ENCODE peak calls at places on chromosomes 6 and 20, in seven cellular contexts. O is type B pancreatic cell; G is neural crest cell; M is DMS153; N is NCI-H146; L is effector CD8-positive, alpha-beta T cell; J is activated CD8-positive, alpha-beta memory T cell treated with anti-CD3 and anti-CD28 coated beads for 24 hours. X is an unnamed sample.

GRCh38 chr6:38149526-38149925 is 330.0 kb downstream of the ZFAND3 start:
- DNase-seq in M (peak; percentile 19), J (peak; percentile 38), O (no peak), N (peak; percentile 54), G (no peak), L (no peak), X (peak; percentile 45)

GRCh38 chr20:50371878-50372769 is 138.1 kb upstream of the PTPN1 start:
- DNase-seq in L (no peak), N (peak; percentile 73), J (no peak), O (no peak), G (no peak), M (peak; percentile 92), X (no peak)

GRCh38 chr6:111592726-111593515 is 12.8 kb downstream of the TRAF3IP2 start:
- DNase-seq in O (no peak), G (no peak), L (no peak), J (peak; percentile 26), N (no peak), M (no peak), X (no peak)

GRCh38 chr6:90350689-90351554 is 54.3 kb upstream of the BACH2 start:
- DNase-seq in L (no peak), G (no peak), J (no peak), N (no peak), M (no peak), O (no peak), X (no peak)

GRCh38 chr6:84422380-84422968 is 195.0 kb upstream of the CEP162 start:
- DNase-seq in O (peak; percentile 77), M (no peak), N (peak; percentile 8), G (peak; percentile 82), L (no peak), J (no peak), X (peak; percentile 49)

GRCh38 chr6:28884423-28885148 is 39.2 kb downstream of the TRIM27 start:
- DNase-seq in L (peak; percentile 58), M (no peak), J (peak; percentile 82), N (peak; percentile 65), O (no peak), G (no peak), X (no peak)

GRCh38 chr6:71391126-71391525 is 102.5 kb downstream of the OGFRL1 start:
- DNase-seq in O (no peak), J (no peak), G (no peak), L (no peak), N (no peak), M (no peak), X (no peak)

GRCh38 chr6:70315096-70315751 is 12.3 kb upstream of the COL9A1 start:
- DNase-seq in M (no peak), G (no peak), O (no peak), L (no peak), J (no peak), N (no peak), X (no peak)

X was measured in fibroblast of mammary gland.